ENCODE peak calls at places on chromosomes 1 and 21, in five cellular contexts. P is stimulated activated CD8-positive, alpha-beta memory T cell treated with anti-CD3 and anti-CD28 coated beads, Interleukin-7, amount 100 ng/mL, for 24 hours; I is occipital lobe; Q is type B pancreatic cell; R is neural crest cell. N is an unnamed sample.

GRCh38 chr1:172628416-172628815 is 30.5 kb upstream of the FASLG start:
- DNase-seq in P (no peak), R (no peak), Q (no peak), I (no peak), N (no peak)

GRCh38 chr1:7671676-7672075 is 99.4 kb upstream of the VAMP3 start:
- DNase-seq in I (no peak), Q (no peak), R (no peak), P (no peak), N (no peak)

GRCh38 chr1:65119951-65120350 is 28.1 kb upstream of the AK4 start:
- DNase-seq in I (no peak), Q (no peak), P (no peak), R (no peak), N (no peak)

GRCh38 chr1:30940541-30940940 is 32.0 kb upstream of the SDC3 start:
- DNase-seq in I (no peak), Q (no peak), R (no peak), P (no peak), N (no peak)

GRCh38 chr1:22281521-22282241 is 138.8 kb upstream of the WNT4 start:
- DNase-seq in P (no peak), I (no peak), R (no peak), Q (peak), N (no peak)

GRCh38 chr1:80392529-80392928 is 1386.0 kb upstream of the ADGRL4 start:
- DNase-seq in P (no peak), I (no peak), R (no peak), Q (no peak), N (no peak)

GRCh38 chr21:46125846-46126301 is 28.0 kb downstream of the COL6A2 start:
- DNase-seq in P (no peak), Q (no peak), R (no peak), I (no peak), N (peak)

GRCh38 chr1:239816090-239816812 is 275.4 kb upstream of the FMN2 start:
- DNase-seq in P (no peak), R (no peak), I (no peak), Q (no peak), N (no peak)

GRCh38 chr1:56461158-56462127 is 117.9 kb downstream of the PLPP3 start:
- DNase-seq in I (no peak), P (no peak), R (no peak), Q (no peak), N (no peak)

GRCh38 chr21:43211085-43212071 is 42.6 kb downstream of the CRYAA start:
- DNase-seq in I (no peak), Q (peak), R (peak), P (no peak), N (no peak)

GRCh38 chr1:232509570-232509969 is 120.4 kb downstream of the SIPA1L2 start:
- DNase-seq in P (no peak), Q (no peak), I (no peak), R (no peak), N (no peak)

GRCh38 chr21:46017148-46017547 is 35.6 kb downstream of the COL6A1 start:
- DNase-seq in Q (no peak), R (no peak), P (no peak), I (no peak), N (no peak)

GRCh38 chr1:241641748-241642592 is 1.8 kb upstream of the CHML start:
- DNase-seq in I (no peak), P (no peak), R (no peak), Q (no peak), N (no peak)

GRCh38 chr21:32364801-32365200 is 28.0 kb downstream of the URB1 start:
- DNase-seq in P (no peak), Q (no peak), R (no peak), I (no peak), N (no peak)

GRCh38 chr1:6581561-6582305 is 1.9 kb downstream of the ZBTB48 start:
- DNase-seq in Q (no peak), R (no peak), P (no peak), I (no peak), N (no peak)

GRCh38 chr1:1050577-1051052 is 23.5 kb downstream of the RNF223 start:
- DNase-seq in R (no peak), P (no peak), Q (no peak), I (no peak), N (no peak)

GRCh38 chr1:199669916-199670315 is 357.6 kb upstream of the NR5A2 start:
- DNase-seq in Q (no peak), R (no peak), I (no peak), P (no peak), N (no peak)

GRCh38 chr21:45622416-45623097 is 21.0 kb upstream of the PCBP3 start:
- DNase-seq in Q (no peak), R (no peak), P (no peak), I (no peak), N (no peak)

GRCh38 chr21:42845296-42845965 is 33.9 kb downstream of the WDR4 start:
- DNase-seq in R (no peak), P (no peak), Q (no peak), I (no peak), N (no peak)

GRCh38 chr1:32100359-32100758 is 7.5 kb upstream of the KPNA6 start:
- DNase-seq in P (no peak), R (no peak), Q (no peak), I (no peak), N (no peak)

GRCh38 chr1:242523282-242523967 is 1.1 kb downstream of the PLD5 start:
- DNase-seq in I (no peak), R (peak), Q (no peak), P (no peak), N (no peak)

GRCh38 chr1:196997428-196997827 is 20.1 kb downstream of the CFHR5 start:
- DNase-seq in I (no peak), Q (no peak), P (no peak), R (no peak), N (no peak)

GRCh38 chr1:240794061-240794843 is 182.3 kb upstream of the GREM2 start:
- DNase-seq in P (no peak), Q (no peak), R (no peak), I (no peak), N (no peak)